ENCODE peak calls at places on chromosomes 6 and 20, in six cellular contexts. S, Q, O, B, M and W are unnamed samples.

GRCh38 chr6:44176935-44177509 is 18.4 kb downstream of the CAPN11 start:
- DNase-seq in S (no peak), Q (no peak), O (no peak), B (no peak), M (no peak), W (peak; percentile 75)

GRCh38 chr6:42970859-42971612 is 7.9 kb downstream of the PEX6 start:
- DNase-seq in S (no peak), Q (no peak), O (peak; percentile 12), B (no peak), M (no peak), W (no peak)

GRCh38 chr6:3037578-3038365 is 30.5 kb upstream of the RIPK1 start:
- DNase-seq in S (no peak), Q (no peak), O (peak; percentile 24), B (no peak), M (no peak), W (no peak)

GRCh38 chr20:35602851-35603495 is 12.7 kb upstream of the SPAG4 start:
- DNase-seq in S (no peak), Q (no peak), O (no peak), B (no peak), M (no peak), W (no peak)

GRCh38 chr6:3960754-3961361 is 111.7 kb downstream of the FAM50B start:
- DNase-seq in S (no peak), Q (no peak), O (no peak), B (no peak), M (no peak), W (no peak)

GRCh38 chr20:53943522-53944291 is 126.7 kb downstream of the BCAS1 start:
- DNase-seq in S (peak; percentile 63), Q (peak; percentile 50), O (peak; percentile 31), B (no peak), M (peak; percentile 67), W (peak; percentile 45)

GRCh38 chr6:143149771-143150170 is 89.1 kb downstream of the AIG1 start:
- DNase-seq in S (peak; percentile 15), Q (no peak), O (no peak), B (no peak), M (no peak), W (no peak)

GRCh38 chr6:131728296-131728939 is 17.6 kb upstream of the CTAGE9 start:
- DNase-seq in S (no peak), Q (no peak), O (no peak), B (no peak), M (no peak), W (no peak)

GRCh38 chr6:127855542-127856159 is 45.2 kb downstream of the THEMIS start:
- DNase-seq in S (peak; percentile 61), Q (peak; percentile 49), O (no peak), B (no peak), M (peak; percentile 65), W (no peak)

GRCh38 chr6:139764498-139764986 is 390.1 kb upstream of the CITED2 start:
- DNase-seq in S (peak; percentile 93), Q (no peak), O (peak; percentile 52), B (no peak), M (peak; percentile 95), W (peak; percentile 23)

GRCh38 chr6:99216959-99217358 is 132.5 kb downstream of the FAXC start:
- DNase-seq in S (no peak), Q (peak; percentile 57), O (no peak), B (no peak), M (no peak), W (no peak)

GRCh38 chr20:2805682-2806350 is 5.4 kb upstream of the CPXM1 start:
- DNase-seq in S (peak; percentile 52), Q (peak; percentile 62), O (no peak), B (peak; percentile 68), M (peak; percentile 11), W (no peak)

GRCh38 chr6:101633081-101633480 is 239.6 kb downstream of the GRIK2 start:
- DNase-seq in S (no peak), Q (no peak), O (no peak), B (no peak), M (no peak), W (no peak)

GRCh38 chr6:50270427-50270826 is 220.7 kb upstream of the DEFB112 start:
- DNase-seq in S (no peak), Q (no peak), O (no peak), B (no peak), M (no peak), W (no peak)

GRCh38 chr6:50259903-50260302 is 210.2 kb upstream of the DEFB112 start:
- DNase-seq in S (no peak), Q (no peak), O (no peak), B (no peak), M (no peak), W (no peak)

DNA sequence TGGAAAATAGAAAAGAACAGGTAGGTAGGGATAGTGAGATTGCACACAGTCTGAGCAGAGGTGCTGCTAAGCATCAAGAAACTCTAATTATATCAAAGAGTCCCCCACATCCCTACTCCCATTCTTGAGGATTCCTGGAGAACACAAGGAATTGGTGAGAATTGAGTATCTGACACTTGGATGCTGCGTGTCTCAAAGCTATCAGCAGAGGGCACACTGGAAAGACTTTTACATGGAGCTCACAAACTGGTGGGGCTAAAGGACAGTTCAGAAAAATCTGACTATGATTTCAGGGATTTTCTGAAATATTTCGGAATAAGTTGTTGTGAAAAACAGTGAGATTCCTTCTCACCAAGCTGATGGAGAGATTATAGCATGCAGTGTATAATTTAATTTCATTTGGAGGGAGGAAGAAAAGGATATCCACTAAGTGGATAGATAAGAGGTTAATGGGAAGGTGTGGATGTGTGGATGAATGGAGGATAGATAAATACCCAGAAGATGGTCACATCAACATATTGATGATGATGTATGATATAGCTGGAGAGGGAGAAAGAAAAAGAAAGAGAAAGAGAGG is 215.4 kb upstream of the DEFB112 start:
- DNase-seq in S (no peak), Q (peak; percentile 61), O (no peak), B (no peak), M (no peak), W (no peak)
- TF ChIP-seq CTCF in S (no peak), Q (peak; percentile 76), O (no peak), B (no peak), M (no peak), W (peak; percentile 15)

DNA sequence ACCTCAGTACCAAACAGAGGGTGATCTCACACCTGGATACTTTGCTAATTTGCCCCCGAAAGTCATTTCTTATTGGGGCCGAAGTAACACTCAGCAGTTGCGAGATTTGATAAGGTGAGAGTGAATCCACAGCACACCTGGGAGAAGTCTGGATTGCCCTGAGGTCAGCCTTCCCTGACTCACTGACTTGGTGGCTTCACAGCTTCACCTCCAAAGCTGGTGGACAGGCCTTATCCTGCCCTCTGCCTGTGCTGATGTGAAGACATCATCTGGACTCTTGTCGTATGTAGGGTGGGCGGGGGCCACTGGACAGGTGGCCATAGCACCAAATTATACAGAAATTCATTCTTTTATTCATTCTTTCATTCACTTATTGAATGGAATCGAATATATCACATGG is 101.8 kb upstream of the ARMC2 start:
- DNase-seq in S (no peak), Q (no peak), O (no peak), B (no peak), M (no peak), W (no peak)
- TF ChIP-seq CTCF in S (no peak), Q (no peak), O (no peak), B (no peak), M (no peak), W (no peak)

GRCh38 chr6:113564401-113565161 is 292.6 kb upstream of the MARCKS start:
- DNase-seq in S (peak; percentile 98), Q (peak; percentile 91), O (peak; percentile 62), B (peak; percentile 85), M (peak; percentile 98), W (no peak)
- TF ChIP-seq CTCF in S (peak; percentile 3), Q (peak; percentile 34), O (no peak), B (no peak), M (peak; percentile 6), W (no peak)

GRCh38 chr20:32626859-32627636 is 41.9 kb upstream of the NOL4L start:
- DNase-seq in S (no peak), Q (no peak), O (peak; percentile 53), B (no peak), M (no peak), W (no peak)
- TF ChIP-seq CTCF in S (no peak), Q (no peak), O (no peak), B (no peak), M (no peak), W (no peak)

GRCh38 chr20:51447097-51447764 is 95.3 kb downstream of the NFATC2 start:
- DNase-seq in S (peak; percentile 96), Q (peak; percentile 23), O (no peak), B (no peak), M (peak; percentile 96), W (no peak)
- TF ChIP-seq CTCF in S (no peak), Q (no peak), O (no peak), B (no peak), M (no peak), W (no peak)

GRCh38 chr20:13494019-13494418 is 144.7 kb downstream of the TASP1 start:
- DNase-seq in S (no peak), Q (no peak), O (no peak), B (no peak), M (peak; percentile 28), W (no peak)

GRCh38 chr20:13493143-13493542 is 145.6 kb downstream of the TASP1 start:
- DNase-seq in S (no peak), Q (peak; percentile 50), O (no peak), B (no peak), M (no peak), W (no peak)

GRCh38 chr20:13486694-13487093 is 152.0 kb downstream of the TASP1 start:
- DNase-seq in S (peak; percentile 31), Q (no peak), O (no peak), B (no peak), M (peak; percentile 29), W (no peak)

GRCh38 chr20:13487202-13487601 is 151.5 kb downstream of the TASP1 start:
- DNase-seq in S (no peak), Q (no peak), O (no peak), B (no peak), M (no peak), W (no peak)

DNA sequence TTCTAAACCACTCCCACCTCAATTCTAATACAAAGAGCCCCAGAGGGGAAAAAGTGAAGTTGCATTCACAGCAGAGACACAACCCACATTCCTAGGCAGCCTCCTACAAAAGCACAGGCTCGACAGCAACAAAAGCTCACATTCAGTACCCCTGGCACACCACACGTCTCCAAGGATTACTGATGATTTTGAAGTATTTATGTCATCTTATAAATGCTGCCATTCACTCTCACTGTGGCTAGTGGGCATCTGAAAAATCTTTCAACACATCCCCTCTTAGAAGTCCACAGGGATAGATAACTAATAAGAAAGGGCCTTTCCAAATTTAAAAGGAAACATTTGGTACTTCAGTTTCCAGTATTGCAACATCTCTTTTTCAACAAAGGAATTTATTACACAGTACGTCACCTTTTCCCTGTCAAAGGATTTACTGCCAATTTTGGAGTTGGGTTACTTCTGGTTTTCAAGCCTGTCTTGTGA is 146.7 kb downstream of the TASP1 start:
- DNase-seq in S (peak; percentile 91), Q (peak; percentile 89), O (no peak), B (no peak), M (peak; percentile 93), W (no peak)
- TF ChIP-seq CTCF in S (no peak), Q (no peak), O (no peak), B (no peak), M (peak; percentile 24), W (no peak)

DNA sequence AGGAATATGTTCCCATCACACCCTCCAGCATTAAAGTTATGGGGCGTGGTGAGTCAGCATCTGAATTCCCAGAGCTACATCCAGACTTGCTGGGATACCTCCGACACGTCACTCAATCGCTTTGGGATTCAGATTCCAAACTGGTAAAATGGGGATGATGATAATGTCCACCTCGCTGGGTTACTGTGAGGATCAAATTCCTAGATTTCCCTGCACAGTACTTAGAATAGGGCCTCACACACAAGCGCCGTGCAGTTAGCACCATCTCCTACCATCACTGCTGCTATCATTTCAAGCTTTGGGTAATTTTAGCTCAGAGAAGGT is 107.2 kb downstream of the SULF2 start:
- DNase-seq in S (no peak), Q (no peak), O (no peak), B (no peak), M (no peak), W (no peak)
- TF ChIP-seq CTCF in S (no peak), Q (no peak), O (no peak), B (no peak), M (no peak), W (no peak)

GRCh38 chr6:29792123-29793035 is 35.2 kb upstream of the HLA-G start:
- DNase-seq in S (peak; percentile 34), Q (peak; percentile 70), O (no peak), B (peak; percentile 87), M (peak; percentile 11), W (peak; percentile 76)
- TF ChIP-seq CTCF in S (peak; percentile 56), Q (peak; percentile 47), O (no peak), B (peak; percentile 15), M (peak; percentile 45), W (peak; percentile 39)